ENCODE peak calls at places on chromosome 2, in eight cellular contexts. S is GM12891, C is breast epithelium, G is GM12892, O is HL-60, K is GM23338, Q is stomach, H is prostate gland. F is an unnamed sample.

GRCh38 chr2:125427721-125428315 is 1228.1 kb upstream of the GYPC start:
- DNase-seq in S (no peak), C (no peak), G (no peak), O (no peak), K (no peak), Q (no peak), H (no peak), F (no peak)

GRCh38 chr2:104028066-104028465 is 825.8 kb upstream of the POU3F3 start:
- DNase-seq in S (no peak), C (no peak), G (no peak), O (no peak), K (no peak), Q (no peak), H (no peak), F (no peak)

GRCh38 chr2:142104134-142104758 is 26.6 kb downstream of the LRP1B start:
- DNase-seq in S (no peak), C (no peak), G (no peak), O (no peak), K (no peak), Q (no peak), H (no peak), F (no peak)

GRCh38 chr2:134668821-134669220 is 50.0 kb downstream of the TMEM163 start:
- DNase-seq in S (no peak), C (peak), G (no peak), O (no peak), K (no peak), Q (peak), H (no peak), F (no peak)

GRCh38 chr2:53530126-53530525 is 237.5 kb upstream of the CHAC2 start:
- DNase-seq in S (no peak), C (no peak), G (no peak), O (no peak), K (no peak), Q (no peak), H (no peak), F (no peak)

GRCh38 chr2:106997204-106997603 is 111.2 kb upstream of the ST6GAL2 start:
- DNase-seq in S (no peak), C (no peak), G (no peak), O (no peak), K (no peak), Q (no peak), H (no peak), F (no peak)

GRCh38 chr2:109703076-109703475 is 88.9 kb downstream of the SOWAHC start:
- DNase-seq in S (no peak), C (no peak), G (no peak), O (no peak), K (no peak), Q (no peak), H (no peak), F (no peak)

GRCh38 chr2:220147590-220147989 is 520.2 kb downstream of the SLC4A3 start:
- DNase-seq in S (no peak), C (no peak), G (no peak), O (no peak), K (no peak), Q (no peak), H (no peak), F (no peak)

GRCh38 chr2:33129661-33130447 is 183.1 kb downstream of the LTBP1 start:
- DNase-seq in S (no peak), C (no peak), G (no peak), O (no peak), K (no peak), Q (no peak), H (no peak), F (no peak)

GRCh38 chr2:215531284-215531683 is 95.4 kb upstream of the FN1 start:
- DNase-seq in S (no peak), C (no peak), G (no peak), O (no peak), K (no peak), Q (no peak), H (no peak), F (no peak)

GRCh38 chr2:202726070-202726469 is 91.3 kb downstream of the FAM117B start:
- DNase-seq in S (no peak), C (no peak), G (no peak), O (no peak), K (no peak), Q (no peak), H (no peak), F (no peak)

GRCh38 chr2:25692737-25693445 is 19.5 kb upstream of the DTNB start:
- DNase-seq in S (no peak), C (no peak), G (no peak), O (no peak), K (no peak), Q (no peak), H (no peak), F (no peak)

GRCh38 chr2:219954331-219954730 is 326.9 kb downstream of the SLC4A3 start:
- DNase-seq in S (no peak), C (no peak), G (no peak), O (no peak), K (no peak), Q (no peak), H (no peak), F (no peak)

GRCh38 chr2:217248312-217248935 is 388.6 kb upstream of the TNP1 start:
- DNase-seq in S (peak), C (peak), G (no peak), O (peak), K (peak), Q (peak), H (peak), F (peak)

GRCh38 chr2:10495988-10496313 is 47.8 kb upstream of the ODC1 start:
- DNase-seq in S (no peak), C (peak), G (no peak), O (no peak), K (no peak), Q (peak), H (no peak), F (no peak)

GRCh38 chr2:157160131-157160530 is 97.4 kb upstream of the GALNT5 start:
- DNase-seq in S (no peak), C (no peak), G (no peak), O (no peak), K (no peak), Q (no peak), H (no peak), F (no peak)

DNA sequence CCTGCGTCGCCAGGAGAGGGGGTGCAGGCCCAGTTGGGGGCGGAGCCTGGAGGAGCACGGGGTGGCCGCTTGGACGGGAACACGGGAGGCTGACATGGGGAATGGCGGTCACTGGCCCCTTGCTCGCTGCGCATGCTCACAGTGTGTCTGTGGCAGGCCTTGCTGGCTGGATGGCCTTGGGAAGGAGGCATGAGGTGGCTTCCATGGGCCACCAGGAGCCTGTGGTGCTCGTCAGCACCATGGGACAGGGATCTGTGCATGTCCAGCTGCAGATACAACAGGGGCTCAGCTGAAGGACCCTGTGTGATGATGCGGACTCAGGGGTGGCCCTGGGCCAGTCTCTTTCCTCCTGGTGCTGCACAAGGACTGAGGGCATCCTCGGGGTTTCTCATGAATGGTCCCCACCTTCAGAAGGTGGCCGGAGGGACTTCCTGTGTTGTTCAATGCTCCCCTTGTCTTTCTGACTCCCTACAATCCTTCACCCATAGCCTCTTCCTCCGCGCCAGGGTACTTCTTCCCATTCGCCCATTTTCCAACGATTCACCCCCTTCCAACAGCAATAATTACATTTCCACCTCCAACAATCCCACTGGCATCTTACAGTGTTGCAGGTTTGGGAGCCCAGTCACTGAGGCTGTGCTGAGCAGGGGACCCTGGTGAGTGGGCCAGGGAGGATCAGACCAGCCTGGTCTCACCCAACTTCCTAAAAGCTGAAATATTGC is 3.4 kb upstream of the SP140L start:
- DNase-seq in S (no peak), C (no peak), G (no peak), O (no peak), K (peak), Q (no peak), H (no peak), F (no peak)
- TF ChIP-seq POLR2AphosphoS5 in S (no peak), C (no peak), G (peak), O (no peak), K (no peak), Q (no peak), H (no peak), F (no peak)

GRCh38 chr2:131104487-131105155 is 515 bp upstream of the PLEKHB2 start:
- DNase-seq in S (peak), C (peak), G (peak), O (peak), K (peak), Q (peak), H (no peak), F (no peak)

GRCh38 chr2:131105156-131105949 is at the start of gene PLEKHB2:
- DNase-seq in S (peak), C (peak), G (peak), O (peak), K (peak), Q (peak), H (peak), F (no peak)

GRCh38 chr2:131105950-131106801 is 1.0 kb downstream of the PLEKHB2 start:
- DNase-seq in S (no peak), C (no peak), G (no peak), O (peak), K (peak), Q (peak), H (no peak), F (no peak)
- TF ChIP-seq POLR2AphosphoS5 in S (no peak), C (no peak), G (no peak), O (no peak), K (no peak), Q (no peak), H (no peak), F (no peak)

GRCh38 chr2:23513245-23513880 is 128.4 kb downstream of the KLHL29 start:
- DNase-seq in S (no peak), C (no peak), G (no peak), O (no peak), K (no peak), Q (no peak), H (peak), F (no peak)

GRCh38 chr2:23513881-23514793 is 129.2 kb downstream of the KLHL29 start:
- DNase-seq in S (no peak), C (no peak), G (no peak), O (no peak), K (no peak), Q (no peak), H (peak), F (no peak)

GRCh38 chr2:23510471-23510870 is 125.5 kb downstream of the KLHL29 start:
- DNase-seq in S (no peak), C (no peak), G (no peak), O (no peak), K (no peak), Q (no peak), H (no peak), F (no peak)

GRCh38 chr2:23509593-23510295 is 124.8 kb downstream of the KLHL29 start:
- DNase-seq in S (no peak), C (no peak), G (no peak), O (no peak), K (no peak), Q (no peak), H (no peak), F (no peak)

DNA sequence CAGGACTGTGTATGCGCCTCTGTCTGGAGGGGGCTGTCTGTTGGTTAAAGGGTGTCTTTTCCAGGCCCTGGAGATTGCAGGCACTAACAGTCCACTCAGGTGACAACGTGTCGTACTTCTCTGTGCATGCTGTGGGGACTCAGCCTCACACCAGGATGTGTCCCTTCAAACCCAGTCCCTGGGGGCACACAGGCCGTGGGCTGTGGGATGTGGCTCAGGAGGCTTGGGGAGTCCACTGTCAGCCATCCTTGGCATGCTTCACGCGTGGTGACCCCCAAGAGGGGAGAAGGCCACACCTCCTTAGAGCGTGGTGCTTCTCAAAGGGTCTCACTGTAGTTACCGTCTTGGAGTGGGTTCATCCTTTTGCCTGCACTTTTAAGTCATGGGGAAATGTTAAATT is 127.8 kb downstream of the KLHL29 start:
- DNase-seq in S (no peak), C (no peak), G (no peak), O (no peak), K (no peak), Q (no peak), H (no peak), F (no peak)
- TF ChIP-seq POLR2AphosphoS5 in S (no peak), C (no peak), G (no peak), O (no peak), K (no peak), Q (no peak), H (no peak), F (no peak)

GRCh38 chr2:45643095-45643494 is 8.4 kb upstream of the PRKCE start:
- DNase-seq in S (no peak), C (no peak), G (no peak), O (no peak), K (peak), Q (no peak), H (no peak), F (no peak)
- TF ChIP-seq POLR2AphosphoS5 in S (no peak), C (no peak), G (no peak), O (no peak), K (no peak), Q (no peak), H (no peak), F (no peak)

F was measured in SK-N-MC.